ENCODE peak calls at places on chromosomes 11 and 22, in five cellular contexts. A is HAP-1; S is upper lobe of right lung; R is stimulated activated CD4-positive, alpha-beta T cell treated with anti-CD3 and anti-CD28 coated beads, TNF-alpha, amount 100 ng/mL, for 24 hours; Z is AG20443. I is an unnamed sample.
A peak's percentile ranks its signal among the peaks of the same experiment; 100 is the strongest.

GRCh38 chr11:130452171-130452570 is 3.7 kb downstream of the ADAMTS15 start:
- DNase-seq in A (no peak), S (no peak), R (no peak), Z (no peak), I (no peak)

GRCh38 chr11:66976048-66976467 is 954 bp downstream of the C11orf86 start:
- DNase-seq in A (peak; percentile 73), S (no peak), R (no peak), Z (no peak), I (no peak)

GRCh38 chr11:30155428-30155827 is 75.4 kb upstream of the FSHB start:
- DNase-seq in A (no peak), S (no peak), R (no peak), Z (no peak), I (no peak)

GRCh38 chr11:84714316-84714780 is 912.8 kb downstream of the DLG2 start:
- DNase-seq in A (peak; percentile 87), S (no peak), R (no peak), Z (peak; percentile 43), I (peak; percentile 4)

GRCh38 chr11:116931206-116931953 is 94.0 kb upstream of the APOA1 start:
- DNase-seq in A (no peak), S (no peak), R (no peak), Z (peak; percentile 38), I (no peak)

GRCh38 chr11:85826096-85826855 is 15.3 kb upstream of the SYTL2 start:
- DNase-seq in A (peak; percentile 54), S (no peak), R (no peak), Z (peak; percentile 74), I (peak; percentile 58)

GRCh38 chr11:69841859-69842698 is 22.9 kb upstream of the FGF3 start:
- DNase-seq in A (peak; percentile 22), S (no peak), R (no peak), Z (peak; percentile 29), I (no peak)

GRCh38 chr22:19213496-19214473 is 35.2 kb upstream of the SLC25A1 start:
- DNase-seq in A (peak; percentile 35), S (no peak), R (no peak), Z (no peak), I (no peak)

GRCh38 chr11:100574894-100575769 is 112.0 kb upstream of the ARHGAP42 start:
- DNase-seq in A (no peak), S (no peak), R (no peak), Z (no peak), I (no peak)

GRCh38 chr11:128804481-128804880 is 62.6 kb downstream of the KCNJ1 start:
- DNase-seq in A (no peak), S (no peak), R (no peak), Z (peak; percentile 40), I (peak; percentile 14)

GRCh38 chr22:39707816-39708215 is 137.3 kb downstream of the CACNA1I start:
- DNase-seq in A (peak; percentile 64), S (no peak), R (no peak), Z (no peak), I (no peak)

GRCh38 chr11:76685841-76686240 is 15.3 kb upstream of the LRRC32 start:
- DNase-seq in A (no peak), S (no peak), R (no peak), Z (no peak), I (no peak)

GRCh38 chr11:8690374-8691342 is 8.1 kb downstream of the RPL27A start:
- DNase-seq in A (no peak), S (no peak), R (no peak), Z (no peak), I (no peak)

GRCh38 chr11:3644817-3645235 is at the start of gene ART1:
- DNase-seq in A (no peak), S (no peak), R (no peak), Z (no peak), I (peak; percentile 22)

GRCh38 chr11:64057890-64058289 is 22.2 kb downstream of the FLRT1 start:
- DNase-seq in A (no peak), S (no peak), R (no peak), Z (no peak), I (no peak)

GRCh38 chr11:124194696-124195418 is 11.7 kb downstream of the OR10D3 start:
- DNase-seq in A (peak; percentile 69), S (no peak), R (peak; percentile 29), Z (peak; percentile 61), I (peak; percentile 45)

GRCh38 chr11:65444314-65445051 is 21.9 kb downstream of the NEAT1 start:
- DNase-seq in A (no peak), S (no peak), R (no peak), Z (no peak), I (no peak)

GRCh38 chr22:38203090-38203810 is 1.5 kb downstream of the MAFF start:
- DNase-seq in A (peak; percentile 62), S (peak; percentile 85), R (no peak), Z (no peak), I (no peak)

GRCh38 chr11:116641561-116642045 is 131.2 kb downstream of the BUD13 start:
- DNase-seq in A (peak; percentile 68), S (peak; percentile 76), R (no peak), Z (peak; percentile 60), I (peak; percentile 34)

GRCh38 chr22:21797444-21798221 is 62.0 kb upstream of the YPEL1 start:
- DNase-seq in A (no peak), S (no peak), R (no peak), Z (no peak), I (peak; percentile 54)

GRCh38 chr22:45031629-45032403 is 22.0 kb upstream of the PHF21B start:
- DNase-seq in A (no peak), S (no peak), R (no peak), Z (no peak), I (no peak)